ENCODE peak calls at places on chromosome 1, in four cellular contexts. P, F, A and M are unnamed samples.

GRCh38 chr1:162019006-162019405 is 4.7 kb downstream of the OLFML2B start:
- DNase-seq in A (no peak), F (no peak), P (no peak), M (no peak)

GRCh38 chr1:75841421-75841820 is 44.7 kb downstream of the MSH4 start:
- DNase-seq in F (no peak), A (no peak), P (no peak), M (no peak)

GRCh38 chr1:85330711-85331290 is 54.4 kb upstream of the BCL10 start:
- DNase-seq in A (no peak), P (no peak), F (no peak), M (no peak)

GRCh38 chr1:151399890-151400235 is 490 bp downstream of the PSMB4 start:
- DNase-seq in A (peak; percentile 59), P (no peak), F (no peak), M (no peak)

GRCh38 chr1:41890841-41891311 is 27.8 kb downstream of the HIVEP3 start:
- DNase-seq in P (no peak), F (no peak), A (no peak), M (no peak)

GRCh38 chr1:95095833-95096217 is 21.3 kb upstream of the TLCD4 start:
- DNase-seq in A (no peak), P (no peak), F (no peak), M (peak; percentile 47)

GRCh38 chr1:185152187-185152767 is 4.5 kb downstream of the TRMT1L start:
- DNase-seq in P (no peak), F (no peak), A (no peak), M (no peak)

GRCh38 chr1:222818171-222818570 is 3.3 kb downstream of the DISP1 start:
- DNase-seq in A (no peak), P (no peak), F (no peak), M (no peak)

GRCh38 chr1:117698398-117699160 is 92.7 kb downstream of the TENT5C start:
- DNase-seq in A (no peak), P (no peak), F (no peak), M (no peak)

GRCh38 chr1:118101445-118101844 is 83.6 kb downstream of the SPAG17 start:
- DNase-seq in A (no peak), P (no peak), F (no peak), M (no peak)

GRCh38 chr1:162632234-162632666 is at the start of gene DDR2:
- DNase-seq in F (no peak), A (no peak), P (no peak), M (no peak)

GRCh38 chr1:201888282-201889033 is at the start of gene SHISA4:
- DNase-seq in A (peak; percentile 70), P (peak; percentile 94), F (no peak), M (no peak)

GRCh38 chr1:31782066-31782762 is 18.1 kb upstream of the ADGRB2 start:
- DNase-seq in P (no peak), A (peak; percentile 74), F (peak; percentile 23), M (no peak)

GRCh38 chr1:54273092-54273836 is 73.3 kb downstream of the MRPL37 start:
- DNase-seq in A (peak; percentile 84), F (no peak), P (peak; percentile 79), M (no peak)

GRCh38 chr1:54273837-54274192 is 73.8 kb downstream of the MRPL37 start:
- DNase-seq in F (no peak), P (no peak), A (peak; percentile 75), M (no peak)

GRCh38 chr1:54274881-54275280 is 74.9 kb downstream of the MRPL37 start:
- DNase-seq in P (no peak), A (no peak), F (no peak), M (no peak)

GRCh38 chr1:54275349-54275748 is 75.4 kb downstream of the MRPL37 start:
- DNase-seq in P (no peak), F (no peak), A (no peak), M (no peak)

GRCh38 chr1:54274448-54274847 is 74.5 kb downstream of the MRPL37 start:
- DNase-seq in P (no peak), F (no peak), A (peak; percentile 31), M (no peak)
- TF ChIP-seq CTCF in P (peak; percentile 18), F (no peak), A (no peak), M (no peak)

GRCh38 chr1:37839676-37840075 is 19.7 kb downstream of the MTF1 start:
- DNase-seq in A (no peak), F (no peak), P (no peak), M (no peak)
- TF ChIP-seq CTCF in A (no peak), F (no peak), P (no peak), M (no peak)

GRCh38 chr1:4169991-4170390 is 269.9 kb upstream of the C1orf174 start:
- DNase-seq in F (no peak), A (no peak), P (no peak), M (no peak)
- TF ChIP-seq CTCF in F (no peak), A (no peak), P (no peak), M (no peak)

GRCh38 chr1:23799255-23799569 is 1.3 kb downstream of the GALE start:
- DNase-seq in A (no peak), F (no peak), P (no peak), M (no peak)

GRCh38 chr1:23797478-23798448 is 2.8 kb downstream of the GALE start:
- DNase-seq in F (no peak), P (no peak), A (no peak), M (no peak)

GRCh38 chr1:23799570-23800395 is 771 bp downstream of the GALE start:
- DNase-seq in F (no peak), P (no peak), A (peak; percentile 75), M (no peak)

GRCh38 chr1:23800396-23801337 is at the start of gene GALE:
- DNase-seq in P (peak; percentile 96), A (peak; percentile 84), F (peak; percentile 97), M (peak; percentile 85)

DNA sequence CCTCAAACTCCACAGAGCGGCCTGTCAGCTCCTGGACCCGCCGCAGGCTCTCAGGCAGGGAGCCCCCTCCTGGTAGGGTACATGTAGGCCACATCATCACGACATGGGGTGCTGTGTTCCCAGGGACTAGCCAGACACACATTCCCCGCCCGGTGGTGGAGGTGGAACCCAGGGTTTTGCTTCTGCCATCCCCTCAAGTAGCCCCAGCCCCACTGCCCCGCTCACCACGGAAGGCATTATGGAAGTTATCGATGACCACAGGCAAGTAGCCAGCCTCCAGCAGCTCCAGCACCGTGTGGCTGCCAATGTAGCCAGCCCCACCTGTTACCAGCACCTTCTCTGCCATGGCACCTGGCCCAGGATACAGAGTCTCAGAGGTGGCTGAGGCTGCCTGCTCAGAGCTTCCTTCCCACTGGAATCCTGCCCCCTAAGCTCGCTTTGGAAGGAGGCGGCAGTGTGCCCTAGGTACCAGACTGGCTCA is 1.9 kb downstream of the GALE start:
- DNase-seq in F (no peak), P (no peak), A (no peak), M (no peak)
- TF ChIP-seq CTCF in F (no peak), P (no peak), A (peak; percentile 9), M (peak; percentile 23)

DNA sequence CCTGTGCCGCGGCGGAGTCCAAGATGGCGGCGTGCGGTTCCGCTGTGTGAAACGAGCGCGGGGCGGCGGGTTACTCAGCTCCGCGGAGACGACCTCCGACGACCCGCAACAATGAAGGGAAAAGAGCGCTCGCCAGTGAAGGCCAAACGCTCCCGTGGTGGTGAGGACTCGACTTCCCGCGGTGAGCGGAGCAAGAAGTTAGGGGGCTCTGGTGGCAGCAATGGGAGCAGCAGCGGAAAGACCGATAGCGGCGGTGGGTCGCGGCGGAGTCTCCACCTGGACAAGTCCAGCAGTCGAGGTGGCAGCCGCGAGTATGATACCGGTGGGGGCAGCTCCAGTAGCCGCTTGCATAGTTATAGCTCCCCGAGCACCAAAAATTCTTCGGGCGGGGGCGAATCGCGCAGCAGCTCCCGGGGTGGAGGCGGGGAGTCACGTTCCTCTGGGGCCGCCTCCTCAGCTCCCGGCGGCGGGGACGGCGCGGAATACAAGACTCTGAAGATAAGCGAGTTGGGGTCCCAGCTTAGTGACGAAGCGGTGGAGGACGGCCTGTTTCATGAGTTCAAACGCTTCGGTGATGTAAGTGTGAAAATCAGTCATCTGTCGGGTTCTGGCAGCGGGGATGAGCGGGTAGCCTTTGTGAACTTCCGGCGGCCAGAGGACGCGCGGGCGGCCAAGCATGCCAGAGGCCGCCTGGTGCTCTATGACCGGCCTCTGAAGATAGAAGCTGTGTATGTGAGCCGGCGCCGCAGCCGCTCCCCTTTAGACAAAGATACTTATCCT is 440 bp downstream of the RBM15 start:
- DNase-seq in P (peak; percentile 62), F (no peak), A (peak; percentile 72), M (peak; percentile 24)
- TF ChIP-seq CTCF in P (peak; percentile 16), F (peak; percentile 46), A (peak; percentile 51), M (peak; percentile 47)

GRCh38 chr1:221478050-221478949 is 263.6 kb downstream of the DUSP10 start:
- DNase-seq in P (peak; percentile 77), F (peak; percentile 69), A (peak; percentile 69), M (peak; percentile 31)
- TF ChIP-seq CTCF in P (peak; percentile 74), F (peak; percentile 62), A (peak; percentile 66), M (peak; percentile 78)

GRCh38 chr1:28580706-28581530 is 11.1 kb upstream of the RAB42 start:
- DNase-seq in A (peak; percentile 82), F (peak; percentile 57), P (no peak), M (no peak)
- TF ChIP-seq CTCF in A (peak; percentile 52), F (peak; percentile 39), P (no peak), M (peak; percentile 44)

DNA sequence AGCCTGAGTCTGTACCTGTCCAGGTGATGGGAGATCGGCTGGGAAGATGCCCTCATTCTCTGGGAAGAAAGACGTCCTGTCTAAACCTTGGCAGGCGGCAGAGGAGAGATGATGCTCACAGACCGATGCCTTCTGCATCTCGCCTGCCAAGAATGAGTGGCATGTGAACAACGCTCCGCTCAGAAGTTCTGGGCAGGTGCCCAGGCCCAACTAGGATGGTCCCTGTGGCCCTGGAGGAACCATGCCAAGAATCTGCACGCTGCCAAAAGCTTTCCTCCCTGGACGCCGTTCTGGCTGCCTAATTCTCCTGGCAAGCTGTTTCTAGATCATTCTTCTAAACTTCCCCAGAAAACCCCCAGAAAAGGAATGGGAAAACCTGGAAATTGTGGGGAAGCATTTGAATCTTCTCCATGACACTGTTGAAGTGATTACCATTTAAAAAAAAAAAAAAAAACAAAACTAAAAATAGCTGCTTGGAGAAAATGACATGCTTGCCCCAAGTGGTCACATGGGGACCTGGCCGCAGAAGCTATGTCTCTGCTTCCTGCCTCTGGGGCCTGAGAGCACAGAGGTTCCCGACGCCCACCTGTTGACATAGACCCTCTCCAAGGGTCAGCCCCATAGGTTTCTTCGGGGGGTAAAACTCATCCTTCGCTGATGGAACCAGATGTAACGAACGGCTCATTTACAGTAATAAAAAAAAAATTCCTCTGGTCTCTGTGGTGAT is 441.0 kb downstream of the PRDM2 start:
- DNase-seq in F (no peak), P (peak; percentile 63), A (no peak), M (no peak)
- TF ChIP-seq CTCF in F (no peak), P (no peak), A (no peak), M (no peak)

GRCh38 chr1:55716151-55716550 is 501.0 kb upstream of the USP24 start:
- DNase-seq in F (no peak), A (no peak), P (no peak), M (no peak)

GRCh38 chr1:55720243-55720642 is 505.1 kb upstream of the USP24 start:
- DNase-seq in F (no peak), A (peak; percentile 28), P (no peak), M (no peak)

GRCh38 chr1:55716610-55717009 is 501.4 kb upstream of the USP24 start:
- DNase-seq in P (no peak), A (no peak), F (no peak), M (no peak)

GRCh38 chr1:55717111-55717510 is 501.9 kb upstream of the USP24 start:
- DNase-seq in A (no peak), F (no peak), P (no peak), M (no peak)

GRCh38 chr1:55718758-55719671 is 503.9 kb upstream of the USP24 start:
- DNase-seq in F (no peak), P (no peak), A (no peak), M (no peak)
- TF ChIP-seq CTCF in F (no peak), P (no peak), A (no peak), M (no peak)